ENCODE peak calls at places on chromosomes 4 and X, in five cellular contexts. A is RWPE2; M is activated CD8-positive, alpha-beta memory T cell treated with anti-CD3 and anti-CD28 coated beads, Interleukin-2, amount 10 ng/mL, durations not matched to agents 7 days and 5 days; N is left colon; V is lung. K is an unnamed sample.

GRCh38 chrX:41145920-41146608 is 60.8 kb downstream of the USP9X start:
- ATAC-seq in A (peak), N (peak), V (no peak), M (peak), K (peak)

GRCh38 chr4:120290553-120290952 is 223.9 kb upstream of the MAD2L1 start:
- ATAC-seq in N (no peak), M (no peak), V (no peak), A (no peak), K (no peak)

GRCh38 chr4:54066718-54067129 is 2.3 kb upstream of the CHIC2 start:
- ATAC-seq in A (peak), N (peak), M (no peak), V (no peak), K (peak)

GRCh38 chr4:16687845-16688244 is 210.6 kb downstream of the LDB2 start:
- ATAC-seq in A (no peak), N (no peak), V (no peak), M (no peak), K (no peak)

GRCh38 chr4:176830971-176831370 is 38.2 kb upstream of the VEGFC start:
- ATAC-seq in A (no peak), M (no peak), V (no peak), N (no peak), K (no peak)

GRCh38 chrX:46333550-46333949 is 211.7 kb downstream of the ZNF674 start:
- ATAC-seq in N (peak), A (peak), V (no peak), M (no peak), K (peak)

GRCh38 chrX:102650903-102651241 is 411 bp upstream of the GPRASP1 start:
- ATAC-seq in M (no peak), N (no peak), A (no peak), V (peak), K (peak)

GRCh38 chr4:184016742-184017668 is 111.9 kb downstream of the STOX2 start:
- ATAC-seq in M (no peak), N (no peak), V (no peak), A (no peak), K (no peak)

GRCh38 chr4:46856347-46856746 is 52.7 kb downstream of the COX7B2 start:
- ATAC-seq in V (no peak), N (no peak), A (no peak), M (no peak), K (no peak)

GRCh38 chr4:88018471-88018870 is 11.0 kb downstream of the PKD2 start:
- ATAC-seq in V (no peak), A (no peak), M (no peak), N (no peak), K (no peak)

GRCh38 chr4:28709821-28710330 is 1849.2 kb downstream of the STIM2 start:
- ATAC-seq in A (no peak), V (no peak), N (no peak), M (no peak), K (no peak)

GRCh38 chr4:23631255-23631950 is 258.4 kb downstream of the PPARGC1A start:
- ATAC-seq in N (peak), V (no peak), M (no peak), A (no peak), K (peak)

GRCh38 chr4:124904723-124905390 is 192.3 kb upstream of the ANKRD50 start:
- ATAC-seq in N (no peak), V (no peak), A (peak), M (no peak), K (peak)

GRCh38 chr4:96983830-96984229 is 1143.9 kb downstream of the PDHA2 start:
- ATAC-seq in N (no peak), A (no peak), M (no peak), V (no peak), K (no peak)

GRCh38 chrX:9871871-9872270 is 85.6 kb downstream of the SHROOM2 start:
- ATAC-seq in M (no peak), N (no peak), A (peak), V (no peak), K (no peak)

GRCh38 chr4:7850489-7850888 is 89.2 kb downstream of the AFAP1 start:
- ATAC-seq in N (no peak), M (no peak), V (no peak), A (no peak), K (no peak)

GRCh38 chr4:109303141-109303499 is 662 bp upstream of the COL25A1 start:
- ATAC-seq in N (no peak), M (peak), V (peak), A (peak), K (no peak)

GRCh38 chr4:27215421-27215820 is 354.8 kb downstream of the STIM2 start:
- ATAC-seq in A (no peak), N (no peak), V (no peak), M (no peak), K (no peak)